ENCODE peak calls at places on chromosome 12, in eight cellular contexts. One of them, this sample, is unnamed.

GRCh38 chr12:48004941-48005749 is 869 bp upstream of the COL2A1 start:
- DNase-seq in upper lobe of right lung: no peak
- DNase-seq in brain microvascular endothelial cell: no peak
- DNase-seq in PC-3: no peak
- DNase-seq in BJ: no peak
- DNase-seq in esophagus squamous epithelium: no peak
- DNase-seq in H7: peak
- DNase-seq in body of pancreas: no peak
- DNase-seq in this sample: no peak

GRCh38 chr12:66688836-66689439 is 10.1 kb upstream of the GRIP1 start:
- DNase-seq in upper lobe of right lung: no peak
- DNase-seq in brain microvascular endothelial cell: peak
- DNase-seq in PC-3: peak
- DNase-seq in BJ: no peak
- DNase-seq in esophagus squamous epithelium: no peak
- DNase-seq in H7: peak
- DNase-seq in body of pancreas: peak
- DNase-seq in this sample: no peak

GRCh38 chr12:127108360-127109215 is 1158.4 kb upstream of the TMEM132C start:
- DNase-seq in upper lobe of right lung: peak
- DNase-seq in brain microvascular endothelial cell: peak
- DNase-seq in PC-3: peak
- DNase-seq in BJ: peak
- DNase-seq in esophagus squamous epithelium: no peak
- DNase-seq in H7: peak
- DNase-seq in body of pancreas: peak
- DNase-seq in this sample: peak

GRCh38 chr12:5654019-5654418 is 222.1 kb downstream of the NTF3 start:
- DNase-seq in upper lobe of right lung: no peak
- DNase-seq in brain microvascular endothelial cell: no peak
- DNase-seq in PC-3: no peak
- DNase-seq in BJ: no peak
- DNase-seq in esophagus squamous epithelium: no peak
- DNase-seq in H7: no peak
- DNase-seq in body of pancreas: no peak
- DNase-seq in this sample: no peak

GRCh38 chr12:28973491-28973890 is 175.6 kb upstream of the FAR2 start:
- DNase-seq in upper lobe of right lung: no peak
- DNase-seq in brain microvascular endothelial cell: no peak
- DNase-seq in PC-3: no peak
- DNase-seq in BJ: no peak
- DNase-seq in esophagus squamous epithelium: no peak
- DNase-seq in H7: no peak
- DNase-seq in body of pancreas: no peak
- DNase-seq in this sample: no peak

GRCh38 chr12:123532808-123533649 is 490 bp downstream of the RILPL1 start:
- DNase-seq in upper lobe of right lung: peak
- DNase-seq in brain microvascular endothelial cell: no peak
- DNase-seq in PC-3: peak
- DNase-seq in BJ: no peak
- DNase-seq in esophagus squamous epithelium: no peak
- DNase-seq in H7: peak
- DNase-seq in body of pancreas: peak
- DNase-seq in this sample: no peak

GRCh38 chr12:111330800-111331752 is 37.8 kb downstream of the PHETA1 start:
- DNase-seq in upper lobe of right lung: no peak
- DNase-seq in brain microvascular endothelial cell: peak
- DNase-seq in PC-3: peak
- DNase-seq in BJ: peak
- DNase-seq in esophagus squamous epithelium: no peak
- DNase-seq in H7: peak
- DNase-seq in body of pancreas: no peak
- DNase-seq in this sample: peak

GRCh38 chr12:26277511-26278246 is 82.3 kb downstream of the SSPN start:
- DNase-seq in upper lobe of right lung: no peak
- DNase-seq in brain microvascular endothelial cell: no peak
- DNase-seq in PC-3: no peak
- DNase-seq in BJ: no peak
- DNase-seq in esophagus squamous epithelium: no peak
- DNase-seq in H7: no peak
- DNase-seq in body of pancreas: no peak
- DNase-seq in this sample: peak

GRCh38 chr12:18389820-18390219 is 128.5 kb downstream of the PIK3C2G start:
- DNase-seq in upper lobe of right lung: no peak
- DNase-seq in brain microvascular endothelial cell: no peak
- DNase-seq in PC-3: no peak
- DNase-seq in BJ: no peak
- DNase-seq in esophagus squamous epithelium: no peak
- DNase-seq in H7: no peak
- DNase-seq in body of pancreas: no peak
- DNase-seq in this sample: no peak

GRCh38 chr12:26056335-26056734 is 68.5 kb downstream of the BHLHE41 start:
- DNase-seq in upper lobe of right lung: no peak
- DNase-seq in brain microvascular endothelial cell: peak
- DNase-seq in PC-3: peak
- DNase-seq in BJ: no peak
- DNase-seq in esophagus squamous epithelium: no peak
- DNase-seq in H7: no peak
- DNase-seq in body of pancreas: peak
- DNase-seq in this sample: no peak

GRCh38 chr12:3420693-3421092 is 70.3 kb upstream of the PRMT8 start:
- DNase-seq in upper lobe of right lung: no peak
- DNase-seq in brain microvascular endothelial cell: no peak
- DNase-seq in PC-3: no peak
- DNase-seq in BJ: no peak
- DNase-seq in esophagus squamous epithelium: no peak
- DNase-seq in H7: no peak
- DNase-seq in body of pancreas: no peak
- DNase-seq in this sample: no peak

GRCh38 chr12:49017764-49018281 is 753 bp downstream of the PRKAG1 start:
- DNase-seq in upper lobe of right lung: no peak
- DNase-seq in brain microvascular endothelial cell: peak
- DNase-seq in PC-3: peak
- DNase-seq in BJ: no peak
- DNase-seq in esophagus squamous epithelium: no peak
- DNase-seq in H7: no peak
- DNase-seq in body of pancreas: no peak
- DNase-seq in this sample: no peak

GRCh38 chr12:120483621-120484020 is 12.3 kb upstream of the DYNLL1 start:
- DNase-seq in upper lobe of right lung: no peak
- DNase-seq in brain microvascular endothelial cell: no peak
- DNase-seq in PC-3: no peak
- DNase-seq in BJ: no peak
- DNase-seq in esophagus squamous epithelium: no peak
- DNase-seq in H7: no peak
- DNase-seq in body of pancreas: no peak
- DNase-seq in this sample: no peak
- H3K4me3 ChIP-seq in upper lobe of right lung: no peak
- H3K4me3 ChIP-seq in brain microvascular endothelial cell: no peak
- H3K4me3 ChIP-seq in PC-3: no peak
- H3K4me3 ChIP-seq in BJ: no peak
- H3K4me3 ChIP-seq in esophagus squamous epithelium: no peak
- H3K4me3 ChIP-seq in H7: no peak
- H3K4me3 ChIP-seq in body of pancreas: no peak
- H3K4me3 ChIP-seq in this sample: no peak

GRCh38 chr12:54420766-54421144 is 1.7 kb upstream of the ITGA5 start:
- DNase-seq in upper lobe of right lung: no peak
- DNase-seq in brain microvascular endothelial cell: no peak
- DNase-seq in PC-3: no peak
- DNase-seq in BJ: no peak
- DNase-seq in esophagus squamous epithelium: no peak
- DNase-seq in H7: peak
- DNase-seq in body of pancreas: no peak
- DNase-seq in this sample: no peak
- H3K4me3 ChIP-seq in upper lobe of right lung: no peak
- H3K4me3 ChIP-seq in brain microvascular endothelial cell: no peak
- H3K4me3 ChIP-seq in PC-3: no peak
- H3K4me3 ChIP-seq in BJ: no peak
- H3K4me3 ChIP-seq in esophagus squamous epithelium: peak
- H3K4me3 ChIP-seq in H7: no peak
- H3K4me3 ChIP-seq in body of pancreas: no peak
- H3K4me3 ChIP-seq in this sample: no peak

DNA sequence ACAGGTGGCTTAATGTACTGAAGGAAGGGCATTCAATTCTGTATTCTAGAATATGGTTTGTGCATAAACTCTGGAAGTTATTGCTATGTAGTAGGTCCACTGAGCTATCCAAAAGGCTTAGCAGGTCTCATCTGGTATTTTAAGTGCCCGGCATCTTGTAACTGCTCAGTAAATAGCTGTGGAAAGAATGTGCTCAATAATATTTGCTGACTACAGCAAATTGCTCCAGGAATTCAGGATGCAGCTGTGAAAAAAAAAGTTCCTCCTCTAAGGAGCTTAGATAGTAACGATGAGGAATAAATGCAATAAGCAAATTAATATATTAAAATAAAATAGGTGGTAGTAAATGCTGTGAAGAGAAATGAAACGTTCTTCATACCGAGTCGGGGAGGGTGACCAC is 857.1 kb downstream of the AACS start:
- DNase-seq in upper lobe of right lung: no peak
- DNase-seq in brain microvascular endothelial cell: no peak
- DNase-seq in PC-3: no peak
- DNase-seq in BJ: no peak
- DNase-seq in esophagus squamous epithelium: no peak
- DNase-seq in H7: no peak
- DNase-seq in body of pancreas: no peak
- DNase-seq in this sample: no peak
- H3K4me3 ChIP-seq in upper lobe of right lung: no peak
- H3K4me3 ChIP-seq in brain microvascular endothelial cell: no peak
- H3K4me3 ChIP-seq in PC-3: no peak
- H3K4me3 ChIP-seq in BJ: no peak
- H3K4me3 ChIP-seq in esophagus squamous epithelium: no peak
- H3K4me3 ChIP-seq in H7: no peak
- H3K4me3 ChIP-seq in body of pancreas: no peak
- H3K4me3 ChIP-seq in this sample: no peak

GRCh38 chr12:57549909-57550627 is at the start of gene KIF5A:
- DNase-seq in upper lobe of right lung: peak
- DNase-seq in brain microvascular endothelial cell: no peak
- DNase-seq in PC-3: no peak
- DNase-seq in BJ: no peak
- DNase-seq in esophagus squamous epithelium: no peak
- DNase-seq in H7: peak
- DNase-seq in body of pancreas: peak
- DNase-seq in this sample: no peak

GRCh38 chr12:57548488-57548887 is 1.4 kb upstream of the KIF5A start:
- DNase-seq in upper lobe of right lung: no peak
- DNase-seq in brain microvascular endothelial cell: no peak
- DNase-seq in PC-3: no peak
- DNase-seq in BJ: no peak
- DNase-seq in esophagus squamous epithelium: no peak
- DNase-seq in H7: no peak
- DNase-seq in body of pancreas: no peak
- DNase-seq in this sample: no peak

GRCh38 chr12:57547366-57548315 is 649 bp upstream of the DCTN2 start:
- DNase-seq in upper lobe of right lung: no peak
- DNase-seq in brain microvascular endothelial cell: no peak
- DNase-seq in PC-3: no peak
- DNase-seq in BJ: no peak
- DNase-seq in esophagus squamous epithelium: no peak
- DNase-seq in H7: no peak
- DNase-seq in body of pancreas: no peak
- DNase-seq in this sample: no peak

GRCh38 chr12:57550628-57551549 is 1.0 kb downstream of the KIF5A start:
- DNase-seq in upper lobe of right lung: peak
- DNase-seq in brain microvascular endothelial cell: no peak
- DNase-seq in PC-3: no peak
- DNase-seq in BJ: no peak
- DNase-seq in esophagus squamous epithelium: no peak
- DNase-seq in H7: no peak
- DNase-seq in body of pancreas: no peak
- DNase-seq in this sample: no peak

GRCh38 chr12:57549203-57549908 is 488 bp upstream of the KIF5A start:
- DNase-seq in upper lobe of right lung: no peak
- DNase-seq in brain microvascular endothelial cell: no peak
- DNase-seq in PC-3: no peak
- DNase-seq in BJ: no peak
- DNase-seq in esophagus squamous epithelium: no peak
- DNase-seq in H7: no peak
- DNase-seq in body of pancreas: no peak
- DNase-seq in this sample: no peak
- H3K4me3 ChIP-seq in upper lobe of right lung: peak
- H3K4me3 ChIP-seq in brain microvascular endothelial cell: peak
- H3K4me3 ChIP-seq in PC-3: no peak
- H3K4me3 ChIP-seq in BJ: peak
- H3K4me3 ChIP-seq in esophagus squamous epithelium: peak
- H3K4me3 ChIP-seq in H7: peak
- H3K4me3 ChIP-seq in body of pancreas: no peak
- H3K4me3 ChIP-seq in this sample: peak

GRCh38 chr12:45583011-45583657 is 146.4 kb upstream of the ARID2 start:
- DNase-seq in upper lobe of right lung: no peak
- DNase-seq in brain microvascular endothelial cell: peak
- DNase-seq in PC-3: no peak
- DNase-seq in BJ: no peak
- DNase-seq in esophagus squamous epithelium: no peak
- DNase-seq in H7: no peak
- DNase-seq in body of pancreas: no peak
- DNase-seq in this sample: no peak

GRCh38 chr12:45582536-45582935 is 147.0 kb upstream of the ARID2 start:
- DNase-seq in upper lobe of right lung: no peak
- DNase-seq in brain microvascular endothelial cell: no peak
- DNase-seq in PC-3: no peak
- DNase-seq in BJ: no peak
- DNase-seq in esophagus squamous epithelium: no peak
- DNase-seq in H7: no peak
- DNase-seq in body of pancreas: no peak
- DNase-seq in this sample: no peak

GRCh38 chr12:45577844-45578399 is 151.6 kb upstream of the ARID2 start:
- DNase-seq in upper lobe of right lung: no peak
- DNase-seq in brain microvascular endothelial cell: no peak
- DNase-seq in PC-3: no peak
- DNase-seq in BJ: no peak
- DNase-seq in esophagus squamous epithelium: no peak
- DNase-seq in H7: no peak
- DNase-seq in body of pancreas: no peak
- DNase-seq in this sample: no peak

GRCh38 chr12:45580570-45580969 is 148.9 kb upstream of the ARID2 start:
- DNase-seq in upper lobe of right lung: no peak
- DNase-seq in brain microvascular endothelial cell: no peak
- DNase-seq in PC-3: no peak
- DNase-seq in BJ: no peak
- DNase-seq in esophagus squamous epithelium: no peak
- DNase-seq in H7: no peak
- DNase-seq in body of pancreas: no peak
- DNase-seq in this sample: no peak

DNA sequence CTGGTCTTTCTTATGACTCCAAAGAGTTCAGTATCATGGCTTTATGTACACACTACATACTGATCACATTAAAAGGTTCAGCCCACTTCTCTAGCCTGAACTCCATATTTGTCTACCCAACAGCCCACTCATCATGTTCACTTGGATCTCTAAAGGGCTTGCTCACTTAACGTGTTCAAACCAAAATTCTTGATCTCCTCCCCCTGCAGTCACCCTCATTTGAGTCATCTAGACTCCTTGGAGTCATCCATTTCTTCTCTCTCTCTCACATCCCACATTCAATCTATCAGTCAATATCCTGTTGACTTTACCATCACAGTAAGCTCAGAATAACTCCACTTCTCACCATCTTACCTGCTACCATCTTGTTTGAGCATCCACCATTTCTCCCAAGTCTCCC is 148.4 kb upstream of the ARID2 start:
- DNase-seq in upper lobe of right lung: no peak
- DNase-seq in brain microvascular endothelial cell: no peak
- DNase-seq in PC-3: no peak
- DNase-seq in BJ: no peak
- DNase-seq in esophagus squamous epithelium: no peak
- DNase-seq in H7: no peak
- DNase-seq in body of pancreas: no peak
- DNase-seq in this sample: no peak
- H3K4me3 ChIP-seq in upper lobe of right lung: no peak
- H3K4me3 ChIP-seq in brain microvascular endothelial cell: no peak
- H3K4me3 ChIP-seq in PC-3: no peak
- H3K4me3 ChIP-seq in BJ: no peak
- H3K4me3 ChIP-seq in esophagus squamous epithelium: no peak
- H3K4me3 ChIP-seq in H7: no peak
- H3K4me3 ChIP-seq in body of pancreas: no peak
- H3K4me3 ChIP-seq in this sample: no peak

This sample was measured in AG09309.